ENCODE peak calls at places on chromosome 9, in seven cellular contexts. Y is K562, H is thyroid gland, N is stomach, O is heart left ventricle, F is endothelial cell of umbilical vein, Q is ovary. J is an unnamed sample.
A peak's percentile ranks its signal among the peaks of the same experiment; 100 is the strongest.

GRCh38 chr9:77162366-77162765 is 15.0 kb upstream of the VPS13A start:
- DNase-seq in Y (no peak), H (no peak), N (no peak), O (no peak), F (no peak), Q (no peak), J (no peak)

GRCh38 chr9:6827370-6827949 is 69.7 kb downstream of the KDM4C start:
- DNase-seq in Y (peak; percentile 39), H (no peak), N (no peak), O (no peak), F (peak; percentile 69), Q (no peak), J (no peak)

GRCh38 chr9:96556701-96557461 is 62.8 kb downstream of the CDC14B start:
- DNase-seq in Y (no peak), H (no peak), N (no peak), O (peak; percentile 43), F (no peak), Q (no peak), J (peak; percentile 68)

GRCh38 chr9:68876265-68876664 is 137.6 kb downstream of the PRKACG start:
- DNase-seq in Y (no peak), H (no peak), N (no peak), O (no peak), F (no peak), Q (no peak), J (no peak)

GRCh38 chr9:36765468-36766341 is 193.0 kb downstream of the MELK start:
- DNase-seq in Y (peak; percentile 93), H (peak; percentile 40), N (peak; percentile 60), O (peak; percentile 47), F (peak; percentile 8), Q (peak; percentile 83), J (peak; percentile 66)

GRCh38 chr9:2032234-2032633 is 17.1 kb downstream of the SMARCA2 start:
- DNase-seq in Y (peak; percentile 40), H (no peak), N (no peak), O (no peak), F (no peak), Q (no peak), J (no peak)

GRCh38 chr9:27112235-27112634 is 3.2 kb downstream of the TEK start:
- DNase-seq in Y (no peak), H (no peak), N (no peak), O (peak; percentile 35), F (no peak), Q (no peak), J (no peak)

GRCh38 chr9:14052346-14052745 is 261.6 kb downstream of the NFIB start:
- DNase-seq in Y (no peak), H (no peak), N (no peak), O (no peak), F (no peak), Q (no peak), J (no peak)

GRCh38 chr9:7298123-7298522 is 501.5 kb downstream of the DMAC1 start:
- DNase-seq in Y (no peak), H (no peak), N (no peak), O (no peak), F (no peak), Q (no peak), J (no peak)

GRCh38 chr9:101445353-101446029 is 9.9 kb upstream of the ALDOB start:
- DNase-seq in Y (no peak), H (no peak), N (no peak), O (no peak), F (no peak), Q (no peak), J (no peak)

GRCh38 chr9:131585375-131585774 is 40.1 kb downstream of the PRRT1B start:
- DNase-seq in Y (no peak), H (no peak), N (no peak), O (peak; percentile 45), F (no peak), Q (no peak), J (no peak)

GRCh38 chr9:129335456-129336129 is 157.5 kb upstream of the IER5L start:
- DNase-seq in Y (no peak), H (peak; percentile 54), N (peak; percentile 50), O (no peak), F (no peak), Q (peak; percentile 66), J (no peak)

GRCh38 chr9:5321058-5321457 is 16.5 kb upstream of the RLN2 start:
- DNase-seq in Y (no peak), H (no peak), N (no peak), O (no peak), F (no peak), Q (no peak), J (no peak)

GRCh38 chr9:3884736-3885135 is 358.9 kb upstream of the RFX3 start:
- DNase-seq in Y (no peak), H (no peak), N (no peak), O (no peak), F (no peak), Q (no peak), J (no peak)

GRCh38 chr9:4798281-4798680 is 5.5 kb downstream of the RCL1 start:
- DNase-seq in Y (peak; percentile 78), H (no peak), N (no peak), O (no peak), F (no peak), Q (no peak), J (no peak)

GRCh38 chr9:9003184-9003583 is 1203.6 kb upstream of the DMAC1 start:
- DNase-seq in Y (no peak), H (peak; percentile 4), N (no peak), O (peak; percentile 29), F (no peak), Q (peak; percentile 27), J (no peak)

GRCh38 chr9:71624728-71625127 is 143.6 kb downstream of the CEMIP2 start:
- DNase-seq in Y (no peak), H (no peak), N (no peak), O (no peak), F (no peak), Q (no peak), J (no peak)

GRCh38 chr9:71614409-71614808 is 153.9 kb downstream of the CEMIP2 start:
- DNase-seq in Y (no peak), H (no peak), N (no peak), O (no peak), F (no peak), Q (no peak), J (no peak)

GRCh38 chr9:71620806-71621205 is 147.5 kb downstream of the CEMIP2 start:
- DNase-seq in Y (no peak), H (no peak), N (no peak), O (no peak), F (no peak), Q (no peak), J (no peak)

DNA sequence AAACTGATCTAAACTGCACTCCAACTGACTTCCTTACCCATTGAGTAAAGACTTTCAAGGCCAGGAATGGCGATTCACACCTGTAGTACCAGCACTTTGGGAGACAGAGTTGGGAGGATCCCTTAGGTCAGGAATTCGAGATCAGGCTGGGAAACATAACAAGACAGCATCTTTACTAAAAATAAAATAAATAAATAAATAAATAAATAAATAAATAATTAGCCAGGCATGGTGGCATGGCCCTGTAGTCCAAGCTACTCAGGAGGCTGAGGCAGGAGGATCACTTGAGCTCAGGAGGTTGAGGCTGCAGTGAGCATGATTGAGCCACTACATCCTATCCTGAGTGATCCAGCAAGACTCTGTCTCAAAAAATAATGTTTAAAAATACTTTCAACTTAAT is 148.4 kb downstream of the CEMIP2 start:
- DNase-seq in Y (no peak), H (no peak), N (no peak), O (no peak), F (no peak), Q (no peak), J (no peak)
- H3K4me1 ChIP-seq in Y (no peaks in the 10 kb centered on the region), H (peaks cover 3% of the 10 kb centered on the region), N (no peaks in the 10 kb centered on the region), O (no peaks in the 10 kb centered on the region), F (no peaks in the 10 kb centered on the region), Q (no peaks in the 10 kb centered on the region), J (no peaks in the 10 kb centered on the region)

GRCh38 chr9:98248737-98249474 is 6.5 kb downstream of the TBC1D2 start:
- DNase-seq in Y (peak; percentile 78), H (peak; percentile 93), N (peak; percentile 35), O (peak; percentile 82), F (peak; percentile 60), Q (peak; percentile 21), J (no peak)

GRCh38 chr9:98254236-98255063 is 999 bp downstream of the TBC1D2 start:
- DNase-seq in Y (no peak), H (no peak), N (no peak), O (no peak), F (no peak), Q (no peak), J (no peak)

GRCh38 chr9:98253563-98253962 is 1.9 kb downstream of the TBC1D2 start:
- DNase-seq in Y (no peak), H (peak; percentile 39), N (no peak), O (no peak), F (no peak), Q (no peak), J (no peak)

GRCh38 chr9:98249774-98250173 is 5.7 kb downstream of the TBC1D2 start:
- DNase-seq in Y (no peak), H (no peak), N (no peak), O (no peak), F (no peak), Q (no peak), J (no peak)

GRCh38 chr9:98251554-98251953 is 3.9 kb downstream of the TBC1D2 start:
- DNase-seq in Y (no peak), H (no peak), N (no peak), O (peak; percentile 34), F (peak; percentile 43), Q (no peak), J (no peak)
- TF ChIP-seq POLR2A in Y (no peak), H (no peak), N (no peak), O (no peak), F (no peak), Q (no peak), J (no peak)

GRCh38 chr9:127565231-127565630 is 46.8 kb upstream of the STXBP1 start:
- DNase-seq in Y (no peak), H (no peak), N (no peak), O (no peak), F (no peak), Q (no peak), J (no peak)
- H3K4me1 ChIP-seq in Y (peaks cover 57% of the 10 kb centered on the region), H (peaks cover 70% of the 10 kb centered on the region), N (peaks cover 76% of the 10 kb centered on the region), O (peaks cover 40% of the 10 kb centered on the region), F (peaks cover 55% of the 10 kb centered on the region), Q (peaks cover 22% of the 10 kb centered on the region), J (peaks cover 84% of the 10 kb centered on the region)

DNA sequence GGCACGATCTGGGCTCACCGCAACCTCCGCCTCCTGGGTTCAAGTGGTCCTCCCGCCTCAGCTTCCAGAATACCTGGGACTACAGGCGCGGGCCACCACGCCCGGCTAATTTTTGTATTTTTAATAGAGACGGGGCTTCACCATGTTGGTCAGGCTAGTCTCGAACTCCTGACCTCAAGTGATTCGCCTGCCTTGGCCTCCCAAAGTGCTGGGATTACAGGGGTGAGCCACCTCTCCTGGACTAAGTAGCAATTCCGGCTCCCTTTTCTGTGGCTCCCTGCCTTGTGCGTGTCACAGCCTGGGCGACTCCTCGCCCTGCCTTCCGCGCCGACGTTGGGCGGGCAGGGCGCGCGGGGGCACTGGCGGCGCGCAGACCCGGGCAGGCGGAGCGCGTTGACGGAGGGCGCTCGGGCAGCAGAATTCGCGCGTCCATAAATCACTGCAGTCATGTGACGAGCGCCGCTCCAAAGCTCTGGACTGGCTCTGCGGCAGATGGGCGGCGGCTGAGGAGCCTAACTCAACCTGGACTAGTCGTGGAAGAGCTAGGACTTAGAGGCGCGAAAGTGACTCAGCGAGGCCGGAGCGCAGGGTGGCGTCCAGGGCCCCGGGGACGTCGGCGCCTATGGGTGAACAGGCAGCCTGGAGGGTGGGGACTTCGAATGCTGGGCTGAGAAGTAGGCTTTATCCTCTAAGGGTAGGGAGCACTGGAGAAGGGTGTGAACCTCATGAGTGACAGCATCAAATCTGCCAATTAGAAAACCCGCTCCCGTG is 1.4 kb upstream of the CIZ1 start:
- DNase-seq in Y (peak; percentile 92), H (peak; percentile 91), N (peak; percentile 87), O (peak; percentile 77), F (peak; percentile 95), Q (peak; percentile 75), J (peak; percentile 91)
- TF ChIP-seq POLR2A in Y (no peak), H (no peak), N (no peak), O (peak; percentile 45), F (no peak), Q (no peak), J (no peak)

GRCh38 chr9:34994429-34995287 is 5.1 kb downstream of the DNAJB5 start:
- DNase-seq in Y (peak; percentile 43), H (peak; percentile 37), N (peak; percentile 46), O (no peak), F (peak; percentile 64), Q (no peak), J (peak; percentile 49)
- H3K4me1 ChIP-seq in Y (peaks cover 59% of the 10 kb centered on the region), H (peaks cover 20% of the 10 kb centered on the region), N (peaks cover 72% of the 10 kb centered on the region), O (peaks cover 55% of the 10 kb centered on the region), F (peaks cover 42% of the 10 kb centered on the region), Q (peaks cover 16% of the 10 kb centered on the region), J (peaks cover 64% of the 10 kb centered on the region)